ENCODE peak calls at places on chromosomes 5 and 9, in seven cellular contexts. M is T-cell, U is fibroblast of lung, I is astrocyte of the spinal cord, H is hypothalamus, T is D341Med, O is OCI-LY7. Q is an unnamed sample.

GRCh38 chr9:100167912-100168775 is 69.1 kb downstream of the INVS start:
- DNase-seq in H (no peak), O (no peak), M (no peak), U (peak; percentile 6), I (peak; percentile 30), T (peak; percentile 28), Q (no peak)

GRCh38 chr9:107620801-107621200 is 131.2 kb upstream of the KLF4 start:
- DNase-seq in H (no peak), I (no peak), T (no peak), U (no peak), M (no peak), O (no peak), Q (no peak)

GRCh38 chr9:137575382-137575724 is 3.4 kb downstream of the DPH7 start:
- DNase-seq in I (no peak), H (no peak), O (peak; percentile 33), M (no peak), U (no peak), T (no peak), Q (no peak)

GRCh38 chr9:104329245-104329644 is 174.8 kb upstream of the OR13F1 start:
- DNase-seq in I (no peak), M (no peak), T (no peak), U (no peak), O (no peak), H (no peak), Q (no peak)

GRCh38 chr5:115859378-115859777 is 17.6 kb downstream of the AP3S1 start:
- DNase-seq in I (no peak), T (no peak), H (no peak), M (no peak), U (peak; percentile 32), O (no peak), Q (no peak)

GRCh38 chr9:134066546-134066922 is 1.3 kb downstream of the BRD3 start:
- DNase-seq in H (no peak), U (peak; percentile 35), O (peak; percentile 31), T (no peak), M (no peak), I (no peak), Q (no peak)

GRCh38 chr9:89730715-89731114 is 125.9 kb downstream of the GADD45G start:
- DNase-seq in I (no peak), M (no peak), H (no peak), O (no peak), U (no peak), T (no peak), Q (no peak)

GRCh38 chr5:78803386-78803785 is 154.8 kb upstream of the LHFPL2 start:
- DNase-seq in M (no peak), O (no peak), U (peak; percentile 68), I (no peak), T (no peak), H (no peak), Q (no peak)

GRCh38 chr9:110135858-110136257 is 72.1 kb downstream of the C9orf152 start:
- DNase-seq in H (no peak), U (no peak), O (no peak), I (no peak), T (no peak), M (no peak), Q (no peak)

GRCh38 chr9:95096381-95096780 is 221.1 kb downstream of the FANCC start:
- DNase-seq in H (no peak), I (no peak), O (no peak), M (no peak), T (no peak), U (no peak), Q (no peak)

GRCh38 chr9:16653491-16654407 is 216.7 kb downstream of the BNC2 start:
- DNase-seq in M (no peak), U (no peak), T (no peak), H (no peak), I (no peak), O (no peak), Q (no peak)

GRCh38 chr9:82037126-82037525 is 48.6 kb downstream of the SPATA31D1 start:
- DNase-seq in T (no peak), M (no peak), U (no peak), H (no peak), O (no peak), I (no peak), Q (no peak)

GRCh38 chr5:107108111-107108510 is 562.6 kb downstream of the EFNA5 start:
- DNase-seq in T (no peak), M (no peak), U (no peak), I (no peak), O (no peak), H (no peak), Q (no peak)

GRCh38 chr9:86885232-86885631 is 62.1 kb downstream of the GAS1 start:
- DNase-seq in T (no peak), O (no peak), H (no peak), U (no peak), M (no peak), I (no peak), Q (no peak)

GRCh38 chr9:99181621-99182020 is 40.1 kb downstream of the ALG2 start:
- DNase-seq in O (no peak), T (no peak), M (no peak), H (no peak), I (peak; percentile 64), U (peak; percentile 76), Q (no peak)

GRCh38 chr5:44385236-44385940 is 3.8 kb downstream of the FGF10 start:
- DNase-seq in I (no peak), T (no peak), M (no peak), H (no peak), U (no peak), O (no peak), Q (no peak)

GRCh38 chr5:119597728-119598298 is 31.5 kb upstream of the FAM170A start:
- DNase-seq in O (no peak), T (no peak), M (no peak), H (no peak), U (no peak), I (no peak), Q (no peak)

GRCh38 chr9:106085479-106085878 is 391.1 kb downstream of the TMEM38B start:
- DNase-seq in M (no peak), H (no peak), T (no peak), I (no peak), O (no peak), U (no peak), Q (no peak)

GRCh38 chr5:11904270-11904906 is at the start of gene CTNND2:
- DNase-seq in M (no peak), H (peak; percentile 71), O (no peak), U (peak; percentile 77), T (peak; percentile 90), I (peak; percentile 65), Q (peak; percentile 71)

GRCh38 chr9:69137311-69137710 is 36.8 kb upstream of the TJP2 start:
- DNase-seq in O (no peak), T (no peak), I (no peak), M (no peak), U (no peak), H (no peak), Q (no peak)

GRCh38 chr5:68225911-68226563 is 10.5 kb downstream of the PIK3R1 start:
- DNase-seq in I (no peak), M (no peak), H (no peak), O (no peak), U (no peak), T (no peak), Q (no peak)

GRCh38 chr9:77495834-77496671 is 152.1 kb downstream of the GNA14 start:
- DNase-seq in T (no peak), M (no peak), I (peak; percentile 77), U (peak; percentile 83), O (no peak), H (no peak), Q (no peak)

GRCh38 chr5:148401604-148402003 is 17.8 kb downstream of the FBXO38 start:
- DNase-seq in O (no peak), H (no peak), M (no peak), T (no peak), I (peak; percentile 39), U (peak; percentile 39), Q (no peak)

GRCh38 chr9:93305497-93306020 is 121.6 kb downstream of the WNK2 start:
- DNase-seq in T (peak; percentile 21), U (no peak), H (no peak), M (no peak), O (no peak), I (no peak), Q (no peak)

GRCh38 chr5:155870636-155871035 is 456.3 kb upstream of the SGCD start:
- DNase-seq in T (no peak), M (no peak), I (no peak), H (no peak), O (no peak), U (no peak), Q (no peak)

GRCh38 chr5:158970569-158971014 is 129.1 kb downstream of the EBF1 start:
- DNase-seq in T (no peak), O (no peak), M (no peak), U (peak; percentile 40), I (peak; percentile 17), H (no peak), Q (no peak)

GRCh38 chr9:135657416-135657815 is 5.7 kb upstream of the LCN9 start:
- DNase-seq in H (no peak), M (no peak), O (no peak), I (no peak), T (no peak), U (no peak), Q (no peak)

GRCh38 chr9:34589656-34590375 is at the start of gene CNTFR:
- DNase-seq in H (peak; percentile 60), O (no peak), M (peak; percentile 16), I (no peak), T (peak; percentile 85), U (no peak), Q (peak; percentile 40)

GRCh38 chr9:123725389-123725788 is 204.5 kb downstream of the DENND1A start:
- DNase-seq in U (peak; percentile 32), I (peak; percentile 59), M (no peak), H (peak; percentile 14), T (no peak), O (no peak), Q (no peak)

GRCh38 chr5:77015938-77016569 is 14.2 kb upstream of the AGGF1 start:
- DNase-seq in O (peak; percentile 77), I (peak; percentile 84), H (no peak), M (no peak), U (peak; percentile 63), T (peak; percentile 30), Q (no peak)

GRCh38 chr5:106964102-106964501 is 706.6 kb downstream of the EFNA5 start:
- DNase-seq in H (no peak), O (no peak), T (no peak), I (peak; percentile 53), M (no peak), U (peak; percentile 70), Q (no peak)

GRCh38 chr5:124277767-124278536 is 468.5 kb downstream of the ZNF608 start:
- DNase-seq in H (no peak), M (no peak), T (peak; percentile 41), U (no peak), I (no peak), O (no peak), Q (no peak)

Q was measured in endothelial cell.